ENCODE peak calls at places on chromosomes 16 and 17, in ten cellular contexts. C is stomach, A is A549, P is testis, R is adrenal gland, G is esophagus muscularis mucosa, V is breast epithelium, D is Peyer's patch, H is HCT116, M is ovary. I is an unnamed sample.

GRCh38 chr17:37551788-37552187 is 57.4 kb downstream of the SYNRG start:
- DNase-seq in C (no peak), A (no peak), P (no peak), R (peak), G (no peak), V (no peak), D (no peak), H (no peak), M (no peak), I (no peak)

GRCh38 chr16:11312718-11313492 is 31.8 kb upstream of the PRM1 start:
- DNase-seq in C (peak), A (peak), P (no peak), R (no peak), G (no peak), V (no peak), D (peak), H (peak), M (peak), I (no peak)

GRCh38 chr16:75264531-75264998 is 13.1 kb upstream of the BCAR1 start:
- DNase-seq in C (no peak), A (no peak), P (peak), R (peak), G (no peak), V (no peak), D (no peak), H (no peak), M (peak), I (peak)

GRCh38 chr17:27463235-27463677 is 7.0 kb downstream of the KSR1 start:
- DNase-seq in C (no peak), A (no peak), P (no peak), R (no peak), G (no peak), V (no peak), D (no peak), H (no peak), M (no peak), I (no peak)

GRCh38 chr16:80233097-80233835 is 307.5 kb upstream of the DYNLRB2 start:
- DNase-seq in C (no peak), A (no peak), P (no peak), R (no peak), G (no peak), V (no peak), D (no peak), H (no peak), M (no peak), I (no peak)

GRCh38 chr17:15886804-15887203 is 58.1 kb upstream of the ADORA2B start:
- DNase-seq in C (no peak), A (no peak), P (no peak), R (no peak), G (no peak), V (no peak), D (no peak), H (no peak), M (no peak), I (no peak)

GRCh38 chr17:80847506-80848230 is 144.0 kb upstream of the CHMP6 start:
- DNase-seq in C (no peak), A (no peak), P (peak), R (no peak), G (no peak), V (no peak), D (peak), H (no peak), M (no peak), I (no peak)

GRCh38 chr17:68868708-68869107 is 86.5 kb downstream of the ABCA8 start:
- DNase-seq in C (no peak), A (no peak), P (peak), R (peak), G (no peak), V (no peak), D (no peak), H (no peak), M (no peak), I (no peak)

GRCh38 chr17:45425125-45425983 is 7.3 kb downstream of the ARHGAP27 start:
- DNase-seq in C (peak), A (peak), P (peak), R (peak), G (no peak), V (peak), D (peak), H (peak), M (no peak), I (no peak)

GRCh38 chr17:7282752-7283321 is 1.3 kb downstream of the SLC2A4 start:
- DNase-seq in C (no peak), A (no peak), P (no peak), R (no peak), G (no peak), V (no peak), D (no peak), H (no peak), M (no peak), I (no peak)

GRCh38 chr17:79320331-79320730 is 245.7 kb downstream of the ENGASE start:
- DNase-seq in C (no peak), A (no peak), P (no peak), R (no peak), G (no peak), V (no peak), D (no peak), H (no peak), M (no peak), I (no peak)

GRCh38 chr16:5367960-5368359 is 270.4 kb upstream of the EEF2KMT start:
- DNase-seq in C (no peak), A (no peak), P (no peak), R (no peak), G (no peak), V (no peak), D (no peak), H (no peak), M (no peak), I (no peak)
- H3K27ac ChIP-seq in C (no peak), A (no peak), P (no peak), R (no peak), G (no peak), V (no peak), D (no peak), H (no peak), M (no peak), I (no peak)

DNA sequence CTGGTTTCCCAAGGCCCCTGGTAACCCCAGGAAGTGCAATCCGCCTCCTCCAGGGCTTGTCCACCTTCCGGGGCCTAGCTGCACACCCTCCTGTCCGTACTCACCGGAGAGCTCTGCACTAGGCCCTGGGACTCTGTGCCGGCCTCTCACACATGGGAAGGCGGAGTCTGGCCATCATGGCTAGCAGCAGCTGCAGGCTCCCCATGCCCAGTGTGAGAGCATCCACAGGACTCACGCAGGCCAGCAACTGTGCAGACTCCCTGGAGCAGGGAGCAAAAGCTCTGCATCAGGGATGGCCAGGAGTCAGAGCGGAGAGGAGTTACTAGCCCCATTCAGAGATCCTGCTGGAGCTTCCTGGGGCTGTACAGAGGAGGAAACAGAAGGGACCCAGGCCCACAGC is 20.2 kb downstream of the FOXN1 start:
- DNase-seq in C (no peak), A (no peak), P (no peak), R (no peak), G (no peak), V (no peak), D (no peak), H (no peak), M (no peak), I (no peak)
- TF ChIP-seq POLR2A in C (no peak), A (no peak), P (no peak), R (no peak), G (no peak), V (no peak), D (no peak), H (no peak), M (no peak), I (no peak)

DNA sequence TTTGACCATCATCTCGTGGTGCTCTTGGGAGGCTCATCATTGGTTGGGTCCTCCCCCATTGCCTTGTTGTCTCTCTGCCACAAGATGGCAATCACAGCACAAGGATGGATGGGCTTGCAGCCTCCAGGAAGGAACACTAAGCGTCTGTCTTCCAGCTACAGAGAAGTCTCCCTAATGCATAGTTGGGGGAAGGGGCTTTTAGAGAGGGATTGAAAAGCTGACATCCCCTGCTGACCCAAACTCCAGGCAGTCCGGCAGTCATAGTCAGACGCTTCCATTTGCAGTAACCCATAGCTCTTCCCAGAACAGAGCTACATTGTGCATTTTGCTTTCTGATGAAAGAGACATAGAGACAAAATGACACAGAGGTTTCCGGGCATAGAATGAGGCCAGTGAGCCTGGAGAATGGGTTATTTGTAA is 111.4 kb downstream of the UTP18 start:
- DNase-seq in C (no peak), A (peak), P (peak), R (peak), G (no peak), V (no peak), D (no peak), H (peak), M (no peak), I (no peak)
- H3K27ac ChIP-seq in C (no peak), A (peak), P (peak), R (no peak), G (no peak), V (no peak), D (no peak), H (peak), M (no peak), I (no peak)

GRCh38 chr17:70773210-70773609 is 603.9 kb downstream of the KCNJ2 start:
- DNase-seq in C (no peak), A (no peak), P (no peak), R (no peak), G (no peak), V (no peak), D (no peak), H (no peak), M (no peak), I (no peak)
- TF ChIP-seq POLR2A in C (no peak), A (no peak), P (no peak), R (no peak), G (no peak), V (no peak), D (no peak), H (no peak), M (no peak), I (no peak)

GRCh38 chr16:69787883-69788282 is 25.8 kb downstream of the WWP2 start:
- DNase-seq in C (peak), A (no peak), P (no peak), R (no peak), G (no peak), V (no peak), D (peak), H (no peak), M (no peak), I (no peak)
- H3K27ac ChIP-seq in C (no peak), A (no peak), P (no peak), R (no peak), G (no peak), V (no peak), D (peak), H (no peak), M (no peak), I (no peak)

GRCh38 chr16:84606081-84606875 is 11.6 kb downstream of the COTL1 start:
- DNase-seq in C (no peak), A (no peak), P (no peak), R (no peak), G (no peak), V (no peak), D (peak), H (no peak), M (no peak), I (no peak)

GRCh38 chr16:84604477-84605013 is 13.3 kb downstream of the COTL1 start:
- DNase-seq in C (no peak), A (no peak), P (no peak), R (no peak), G (no peak), V (no peak), D (no peak), H (no peak), M (no peak), I (no peak)

GRCh38 chr16:84605339-84605848 is 12.5 kb downstream of the COTL1 start:
- DNase-seq in C (no peak), A (no peak), P (no peak), R (no peak), G (no peak), V (no peak), D (no peak), H (no peak), M (no peak), I (no peak)

GRCh38 chr16:84600343-84601229 is 17.3 kb downstream of the COTL1 start:
- DNase-seq in C (no peak), A (no peak), P (no peak), R (no peak), G (no peak), V (no peak), D (no peak), H (no peak), M (no peak), I (no peak)

DNA sequence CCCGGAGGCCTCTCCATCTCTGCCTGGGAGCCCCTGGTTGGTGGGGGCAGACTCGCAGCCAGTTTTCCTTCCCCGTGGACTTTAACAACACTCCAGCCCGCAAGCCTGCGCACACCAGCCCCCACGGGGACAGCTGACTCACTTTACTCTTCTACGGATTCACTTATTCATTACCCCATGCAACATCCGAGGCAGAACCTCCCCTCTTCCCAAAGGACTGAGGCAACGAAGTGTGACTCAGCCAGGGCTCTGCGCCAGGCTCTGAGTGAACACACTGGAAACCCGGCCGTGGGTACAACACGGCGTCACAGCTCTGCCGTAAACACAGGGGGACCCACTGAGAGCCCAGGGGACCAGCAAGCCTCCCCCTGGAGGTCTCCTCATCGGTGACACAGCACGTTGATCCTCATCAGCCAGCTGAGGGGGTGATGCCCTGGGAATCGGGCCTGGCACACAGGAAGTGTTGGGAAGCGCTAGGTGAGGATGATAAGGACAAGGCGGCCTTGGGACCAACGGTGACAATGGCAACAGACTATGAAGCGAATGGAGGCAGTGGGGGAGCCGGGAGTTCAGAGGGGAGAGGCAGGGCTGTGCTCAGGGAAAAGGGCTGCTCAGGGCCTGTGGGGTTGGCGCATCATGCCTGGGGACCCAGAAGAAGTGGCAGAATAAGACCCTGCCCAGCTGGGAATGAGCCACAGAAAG is 14.6 kb downstream of the COTL1 start:
- DNase-seq in C (peak), A (peak), P (peak), R (peak), G (no peak), V (no peak), D (peak), H (peak), M (peak), I (peak)
- TF ChIP-seq POLR2A in C (no peak), A (no peak), P (no peak), R (no peak), G (no peak), V (no peak), D (no peak), H (no peak), M (no peak), I (peak)

GRCh38 chr16:30083216-30084055 is 7.6 kb downstream of the PPP4C start:
- DNase-seq in C (no peak), A (no peak), P (no peak), R (no peak), G (no peak), V (no peak), D (no peak), H (no peak), M (no peak), I (no peak)
- H3K27ac ChIP-seq in C (no peak), A (no peak), P (no peak), R (peak), G (no peak), V (no peak), D (no peak), H (no peak), M (no peak), I (no peak)

GRCh38 chr17:73203788-73204479 is 11.1 kb downstream of the COG1 start:
- DNase-seq in C (no peak), A (no peak), P (no peak), R (no peak), G (no peak), V (no peak), D (peak), H (no peak), M (no peak), I (no peak)
- TF ChIP-seq POLR2A in C (no peak), A (no peak), P (no peak), R (no peak), G (no peak), V (no peak), D (no peak), H (no peak), M (no peak), I (no peak)

DNA sequence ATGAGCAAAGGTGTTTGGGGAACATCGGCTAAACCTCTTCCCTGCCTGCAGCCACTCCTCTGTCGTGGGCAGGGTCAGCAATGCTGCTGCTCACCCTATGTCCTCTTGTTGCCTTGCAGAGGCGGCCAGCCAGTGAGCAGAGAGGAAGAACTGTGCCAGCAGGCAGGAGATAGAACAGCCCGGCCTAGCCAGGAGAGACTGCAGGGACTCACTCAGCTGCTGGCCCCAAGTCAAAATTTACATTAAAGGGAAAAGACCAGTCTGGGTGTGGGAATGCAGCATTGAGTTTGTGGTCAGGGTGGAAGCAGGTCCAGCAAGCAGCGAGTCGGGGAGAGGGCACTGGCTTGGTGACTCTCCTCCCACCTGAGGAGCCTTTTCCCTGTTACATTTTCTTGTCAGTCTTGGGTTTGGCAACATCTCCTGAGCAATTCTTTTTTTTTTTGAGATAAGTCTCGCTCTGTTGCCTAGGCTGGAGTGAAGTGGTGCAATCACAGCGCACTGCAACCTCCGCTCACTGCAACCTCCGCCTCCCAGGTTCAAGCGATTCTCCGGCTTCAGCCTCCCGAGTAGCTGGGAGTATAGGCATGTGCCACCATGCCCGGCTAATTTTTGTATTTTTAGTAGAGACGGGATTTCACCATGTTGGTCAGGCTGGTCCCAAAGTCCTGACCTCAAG is 22.7 kb downstream of the LIG3 start:
- DNase-seq in C (peak), A (no peak), P (peak), R (no peak), G (no peak), V (no peak), D (no peak), H (no peak), M (no peak), I (no peak)
- H3K27ac ChIP-seq in C (peak), A (no peak), P (no peak), R (no peak), G (peak), V (peak), D (no peak), H (no peak), M (no peak), I (no peak)